ENCODE peak calls at places on chromosomes 13 and 19, in ten cellular contexts. K is fibroblast of lung; M is astrocyte; X is CD4-positive, CD25-positive, alpha-beta regulatory T cell; T is neuronal stem cell; U is IMR-90; Y is mesendoderm; E is SJSA1; D is right lobe of liver; S is pancreas. W is an unnamed sample.
A peak's percentile ranks its signal among the peaks of the same experiment; 100 is the strongest.

GRCh38 chr19:16457195-16457953 is 14.4 kb downstream of the EPS15L1 start:
- DNase-seq in K (peak; percentile 56), M (peak; percentile 35), X (no peak), T (no peak), U (peak; percentile 26), Y (no peak), E (peak; percentile 63), D (no peak), S (no peak), W (no peak)

GRCh38 chr13:22517544-22517943 is 663.2 kb upstream of the SGCG start:
- DNase-seq in K (peak; percentile 6), M (no peak), X (no peak), T (no peak), U (no peak), Y (peak; percentile 9), E (no peak), D (no peak), S (no peak), W (no peak)

GRCh38 chr13:75378301-75378700 is 103.7 kb downstream of the TBC1D4 start:
- DNase-seq in K (no peak), M (no peak), X (no peak), T (no peak), U (no peak), Y (no peak), E (no peak), D (no peak), S (no peak), W (no peak)

GRCh38 chr13:97141564-97142005 is 80.5 kb upstream of the MBNL2 start:
- DNase-seq in K (peak; percentile 86), M (peak; percentile 85), X (no peak), T (peak; percentile 23), U (peak; percentile 94), Y (peak; percentile 97), E (peak; percentile 82), D (no peak), S (peak; percentile 24), W (peak; percentile 91)

GRCh38 chr13:88857256-88857655 is 1186.1 kb downstream of the SLITRK5 start:
- DNase-seq in K (peak; percentile 54), M (no peak), X (no peak), T (no peak), U (no peak), Y (no peak), E (no peak), D (no peak), S (no peak), W (no peak)

GRCh38 chr13:37293295-37293694 is 187.8 kb upstream of the CSNK1A1L start:
- DNase-seq in K (no peak), M (no peak), X (no peak), T (no peak), U (no peak), Y (no peak), E (no peak), D (no peak), S (no peak), W (no peak)

GRCh38 chr13:30119476-30119875 is 187.9 kb downstream of the KATNAL1 start:
- DNase-seq in K (peak; percentile 18), M (peak; percentile 82), X (peak; percentile 30), T (no peak), U (peak; percentile 64), Y (no peak), E (peak; percentile 53), D (no peak), S (no peak), W (no peak)

GRCh38 chr19:48645652-48646191 is at the start of gene CA11:
- DNase-seq in K (no peak), M (no peak), X (no peak), T (no peak), U (no peak), Y (peak; percentile 93), E (no peak), D (no peak), S (no peak), W (no peak)

GRCh38 chr19:38671654-38672053 is 24.2 kb downstream of the ACTN4 start:
- DNase-seq in K (no peak), M (no peak), X (no peak), T (no peak), U (no peak), Y (no peak), E (no peak), D (no peak), S (no peak), W (no peak)

GRCh38 chr19:38666662-38667448 is 19.4 kb downstream of the ACTN4 start:
- DNase-seq in K (peak; percentile 74), M (peak; percentile 86), X (peak; percentile 53), T (peak; percentile 70), U (peak; percentile 81), Y (peak; percentile 96), E (peak; percentile 80), D (no peak), S (peak; percentile 90), W (no peak)

GRCh38 chr19:38667552-38668205 is 20.2 kb downstream of the ACTN4 start:
- DNase-seq in K (peak; percentile 84), M (peak; percentile 86), X (no peak), T (no peak), U (peak; percentile 95), Y (no peak), E (peak; percentile 72), D (no peak), S (no peak), W (no peak)

GRCh38 chr19:38670921-38671398 is 23.5 kb downstream of the ACTN4 start:
- DNase-seq in K (no peak), M (no peak), X (no peak), T (no peak), U (no peak), Y (no peak), E (no peak), D (no peak), S (no peak), W (no peak)

DNA sequence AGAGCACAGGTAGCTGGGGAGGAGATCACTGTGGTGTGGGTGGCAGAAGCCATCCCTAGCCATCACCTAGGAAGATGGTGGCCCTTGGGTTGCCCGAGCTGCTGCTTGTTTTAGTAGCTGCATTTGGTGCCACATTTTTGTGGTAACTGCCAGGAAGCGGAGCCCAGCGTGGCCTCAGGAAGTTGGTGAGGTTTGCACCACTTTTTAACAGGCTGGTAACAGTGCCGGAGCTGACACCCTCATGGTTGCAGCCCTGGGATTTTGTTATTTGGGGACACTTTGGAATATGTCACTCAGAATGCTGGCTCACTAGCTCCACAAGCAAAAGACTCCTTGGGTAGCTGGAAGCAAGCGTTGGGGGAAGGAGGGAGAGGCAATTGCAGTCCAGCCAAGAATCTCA is 22.1 kb downstream of the ACTN4 start:
- DNase-seq in K (no peak), M (no peak), X (peak; percentile 36), T (no peak), U (no peak), Y (no peak), E (no peak), D (no peak), S (no peak), W (no peak)
- H3K4me1 ChIP-seq in K (peaks cover 39% of the 10 kb centered on the region), M (peaks cover 76% of the 10 kb centered on the region), X (peaks cover 80% of the 10 kb centered on the region), T (peaks cover 54% of the 10 kb centered on the region), U (peaks cover 57% of the 10 kb centered on the region), Y (peaks cover 40% of the 10 kb centered on the region), E (peaks cover 82% of the 10 kb centered on the region), D (no peaks in the 10 kb centered on the region), S (peaks cover 67% of the 10 kb centered on the region), W (peaks cover 59% of the 10 kb centered on the region)

GRCh38 chr13:20528451-20528850 is 2.8 kb upstream of the CRYL1 start:
- DNase-seq in K (no peak), M (no peak), X (no peak), T (no peak), U (no peak), Y (no peak), E (no peak), D (no peak), S (no peak), W (no peak)

GRCh38 chr13:20526664-20527063 is 1.0 kb upstream of the CRYL1 start:
- DNase-seq in K (peak; percentile 23), M (no peak), X (no peak), T (no peak), U (peak; percentile 19), Y (peak; percentile 7), E (no peak), D (no peak), S (no peak), W (no peak)

GRCh38 chr13:20521388-20521787 is 4.3 kb downstream of the CRYL1 start:
- DNase-seq in K (no peak), M (no peak), X (no peak), T (no peak), U (no peak), Y (no peak), E (no peak), D (no peak), S (no peak), W (no peak)

GRCh38 chr13:20525144-20525600 is 485 bp downstream of the CRYL1 start:
- DNase-seq in K (peak; percentile 15), M (no peak), X (peak; percentile 28), T (peak; percentile 11), U (no peak), Y (peak; percentile 23), E (no peak), D (peak; percentile 65), S (peak; percentile 20), W (peak; percentile 61)

GRCh38 chr13:20525601-20526544 is at the start of gene CRYL1:
- DNase-seq in K (peak; percentile 52), M (peak; percentile 52), X (peak; percentile 70), T (peak; percentile 46), U (peak; percentile 73), Y (peak; percentile 25), E (peak; percentile 55), D (peak; percentile 90), S (peak; percentile 74), W (peak; percentile 80)
- H3K27ac ChIP-seq in K (peak within 1 kb of the TSS; percentile 80), M (peak within 1 kb of the TSS; percentile 62), X (peak within 1 kb of the TSS; percentile 83), T (no peak within 1 kb of the TSS), U (peak within 1 kb of the TSS; percentile 59), Y (no peak within 1 kb of the TSS), E (peak within 1 kb of the TSS; percentile 68), D (peak within 1 kb of the TSS; percentile 100), S (peak within 1 kb of the TSS; percentile 87), W (peak within 1 kb of the TSS; percentile 87)

DNA sequence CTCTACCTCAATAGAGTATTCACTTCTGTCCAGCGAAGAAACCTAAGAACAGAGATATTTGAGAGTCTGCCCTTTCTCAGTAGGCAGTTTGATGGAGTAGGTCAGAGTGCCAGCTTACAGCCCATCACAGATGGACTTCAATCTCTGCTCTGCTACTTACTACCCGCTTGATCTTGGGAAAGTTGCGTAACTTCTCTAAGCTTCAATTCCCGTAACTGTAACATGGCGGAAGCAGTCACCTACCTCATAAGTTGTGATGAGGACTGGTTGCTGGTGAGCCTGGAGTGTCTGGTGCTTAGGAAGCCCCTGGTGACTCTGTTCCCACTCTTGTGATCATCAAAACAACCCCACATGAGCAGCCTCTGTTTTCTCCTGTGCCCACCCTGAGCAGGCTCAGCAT is 31.0 kb downstream of the AMER2 start:
- DNase-seq in K (no peak), M (no peak), X (no peak), T (no peak), U (no peak), Y (no peak), E (no peak), D (no peak), S (no peak), W (no peak)
- H3K27me3 ChIP-seq in K (peaks cover 2% of the 10 kb centered on the region), M (peaks cover 6% of the 10 kb centered on the region), X (peaks cover 5% of the 10 kb centered on the region), T (no peaks in the 10 kb centered on the region), U (peaks cover 8% of the 10 kb centered on the region), Y (no peaks in the 10 kb centered on the region), E (peaks cover 2% of the 10 kb centered on the region), D (no peaks in the 10 kb centered on the region), S (peaks cover 5% of the 10 kb centered on the region), W (no peaks in the 10 kb centered on the region)

DNA sequence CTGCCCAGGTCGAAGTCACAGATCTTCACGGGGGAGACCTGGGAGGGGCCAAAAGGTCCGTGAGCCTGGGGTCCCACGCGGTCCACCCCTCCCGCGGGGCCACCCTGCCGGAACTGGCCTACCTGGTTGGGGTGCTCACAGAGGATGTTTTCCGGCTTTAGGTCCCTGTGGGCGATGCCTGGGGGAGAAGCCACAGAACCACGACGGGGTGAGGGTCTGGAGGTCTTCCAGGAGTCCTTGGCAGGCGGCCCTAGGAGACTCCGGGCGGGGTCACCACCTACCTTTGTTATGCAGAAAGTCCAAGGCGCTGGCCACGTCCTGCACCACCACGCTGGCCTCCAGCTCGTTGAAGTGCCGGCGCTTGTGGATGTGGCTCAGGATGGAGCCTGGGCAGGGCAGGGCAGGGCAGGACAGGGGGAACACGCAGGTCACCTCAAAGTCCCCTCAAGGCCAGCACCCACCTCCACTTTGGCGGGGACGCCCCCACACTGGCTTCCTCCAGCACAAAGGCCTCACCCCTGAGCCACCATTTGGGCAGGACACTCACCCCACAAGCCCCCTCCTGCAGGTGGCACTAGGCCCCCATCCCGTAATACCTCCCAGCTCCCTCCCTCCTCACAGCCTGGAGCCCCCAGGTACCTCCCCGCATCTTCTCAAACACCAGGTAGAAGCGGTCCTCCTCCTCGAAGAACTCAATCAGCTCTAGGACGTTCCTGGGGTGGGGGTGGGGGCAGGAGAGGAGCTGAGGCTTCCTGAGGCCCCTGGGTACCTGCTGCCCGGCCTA is 8.4 kb downstream of the MKNK2 start:
- DNase-seq in K (no peak), M (no peak), X (no peak), T (no peak), U (no peak), Y (no peak), E (peak; percentile 44), D (peak; percentile 78), S (peak; percentile 58), W (peak; percentile 65)
- H3K4me1 ChIP-seq in K (peaks cover 14% of the 10 kb centered on the region), M (peaks cover 21% of the 10 kb centered on the region), X (peaks cover 66% of the 10 kb centered on the region), T (peaks cover 23% of the 10 kb centered on the region), U (peaks cover 19% of the 10 kb centered on the region), Y (peaks cover 2% of the 10 kb centered on the region), E (peaks cover 13% of the 10 kb centered on the region), D (no peaks in the 10 kb centered on the region), S (peaks cover 55% of the 10 kb centered on the region), W (peaks cover 24% of the 10 kb centered on the region)